ENCODE peak calls at places on chromosomes 3 and 15, in six cellular contexts. One of them, this sample, is unnamed.
A peak's percentile ranks its signal among the peaks of the same experiment; 100 is the strongest.

GRCh38 chr3:104943931-104944330 is 422.8 kb upstream of the ALCAM start:
- DNase-seq in fibroblast of villous mesenchyme: peak; percentile 13
- DNase-seq in osteoblast: no peak
- DNase-seq in psoas muscle: no peak
- DNase-seq in Peyer's patch: no peak
- DNase-seq in mucosa of descending colon: no peak
- DNase-seq in this sample: peak; percentile 43

GRCh38 chr3:139953131-139953910 is 18.3 kb downstream of the CLSTN2 start:
- DNase-seq in psoas muscle: no peak
- DNase-seq in Peyer's patch: no peak
- DNase-seq in fibroblast of villous mesenchyme: no peak
- DNase-seq in osteoblast: no peak
- DNase-seq in mucosa of descending colon: no peak
- DNase-seq in this sample: no peak

GRCh38 chr15:68603951-68604350 is 25.2 kb downstream of the CORO2B start:
- DNase-seq in osteoblast: no peak
- DNase-seq in psoas muscle: no peak
- DNase-seq in Peyer's patch: no peak
- DNase-seq in mucosa of descending colon: no peak
- DNase-seq in fibroblast of villous mesenchyme: no peak
- DNase-seq in this sample: no peak

GRCh38 chr3:134028486-134029255 is 1.1 kb downstream of the SLCO2A1 start:
- DNase-seq in mucosa of descending colon: no peak
- DNase-seq in osteoblast: no peak
- DNase-seq in Peyer's patch: no peak
- DNase-seq in fibroblast of villous mesenchyme: no peak
- DNase-seq in psoas muscle: no peak
- DNase-seq in this sample: no peak

GRCh38 chr3:72338082-72338941 is 509.9 kb downstream of the SHQ1 start:
- DNase-seq in Peyer's patch: no peak
- DNase-seq in mucosa of descending colon: no peak
- DNase-seq in fibroblast of villous mesenchyme: no peak
- DNase-seq in osteoblast: peak; percentile 89
- DNase-seq in psoas muscle: no peak
- DNase-seq in this sample: peak; percentile 68

GRCh38 chr15:63038926-63039673 is 3.4 kb upstream of the TPM1 start:
- DNase-seq in Peyer's patch: no peak
- DNase-seq in mucosa of descending colon: no peak
- DNase-seq in osteoblast: peak; percentile 90
- DNase-seq in psoas muscle: no peak
- DNase-seq in fibroblast of villous mesenchyme: peak; percentile 66
- DNase-seq in this sample: no peak

GRCh38 chr3:185422677-185423076 is 59.7 kb downstream of the MAP3K13 start:
- DNase-seq in mucosa of descending colon: no peak
- DNase-seq in osteoblast: no peak
- DNase-seq in psoas muscle: no peak
- DNase-seq in Peyer's patch: no peak
- DNase-seq in fibroblast of villous mesenchyme: no peak
- DNase-seq in this sample: no peak

GRCh38 chr3:165837058-165837525 is at the start of gene BCHE:
- DNase-seq in psoas muscle: peak; percentile 50
- DNase-seq in osteoblast: no peak
- DNase-seq in Peyer's patch: no peak
- DNase-seq in fibroblast of villous mesenchyme: peak; percentile 10
- DNase-seq in mucosa of descending colon: no peak
- DNase-seq in this sample: peak; percentile 76

GRCh38 chr3:60890226-60890625 is 361.0 kb downstream of the FHIT start:
- DNase-seq in osteoblast: no peak
- DNase-seq in Peyer's patch: no peak
- DNase-seq in fibroblast of villous mesenchyme: no peak
- DNase-seq in mucosa of descending colon: no peak
- DNase-seq in psoas muscle: no peak
- DNase-seq in this sample: no peak

GRCh38 chr3:50607271-50608091 is 4.1 kb downstream of the CISH start:
- DNase-seq in Peyer's patch: no peak
- DNase-seq in psoas muscle: peak; percentile 67
- DNase-seq in osteoblast: peak; percentile 58
- DNase-seq in mucosa of descending colon: peak; percentile 58
- DNase-seq in fibroblast of villous mesenchyme: no peak
- DNase-seq in this sample: no peak

GRCh38 chr15:100770781-100771584 is 108.6 kb upstream of the ALDH1A3 start:
- DNase-seq in osteoblast: peak; percentile 68
- DNase-seq in Peyer's patch: no peak
- DNase-seq in psoas muscle: peak; percentile 18
- DNase-seq in mucosa of descending colon: no peak
- DNase-seq in fibroblast of villous mesenchyme: no peak
- DNase-seq in this sample: no peak

GRCh38 chr3:43153189-43154083 is 47.6 kb upstream of the POMGNT2 start:
- DNase-seq in mucosa of descending colon: peak; percentile 72
- DNase-seq in osteoblast: no peak
- DNase-seq in Peyer's patch: no peak
- DNase-seq in fibroblast of villous mesenchyme: peak; percentile 55
- DNase-seq in psoas muscle: peak; percentile 82
- DNase-seq in this sample: peak; percentile 96

GRCh38 chr15:62306851-62307504 is 141.9 kb upstream of the C2CD4B start:
- DNase-seq in psoas muscle: no peak
- DNase-seq in Peyer's patch: no peak
- DNase-seq in mucosa of descending colon: no peak
- DNase-seq in fibroblast of villous mesenchyme: peak; percentile 76
- DNase-seq in osteoblast: peak; percentile 79
- DNase-seq in this sample: peak; percentile 83

GRCh38 chr15:71635735-71636134 is 174.6 kb upstream of the NR2E3 start:
- DNase-seq in Peyer's patch: no peak
- DNase-seq in mucosa of descending colon: no peak
- DNase-seq in osteoblast: no peak
- DNase-seq in psoas muscle: no peak
- DNase-seq in fibroblast of villous mesenchyme: no peak
- DNase-seq in this sample: no peak

GRCh38 chr15:64985382-64986033 is 4.2 kb downstream of the SPG21 start:
- DNase-seq in Peyer's patch: no peak
- DNase-seq in fibroblast of villous mesenchyme: peak; percentile 71
- DNase-seq in mucosa of descending colon: no peak
- DNase-seq in psoas muscle: no peak
- DNase-seq in osteoblast: peak; percentile 74
- DNase-seq in this sample: peak; percentile 34

GRCh38 chr3:127464642-127465041 is 125.9 kb downstream of the TPRA1 start:
- DNase-seq in osteoblast: peak; percentile 53
- DNase-seq in fibroblast of villous mesenchyme: no peak
- DNase-seq in psoas muscle: no peak
- DNase-seq in Peyer's patch: no peak
- DNase-seq in mucosa of descending colon: no peak
- DNase-seq in this sample: no peak

GRCh38 chr3:159032311-159032710 is 230.5 kb downstream of the MFSD1 start:
- DNase-seq in Peyer's patch: no peak
- DNase-seq in psoas muscle: no peak
- DNase-seq in fibroblast of villous mesenchyme: no peak
- DNase-seq in mucosa of descending colon: no peak
- DNase-seq in osteoblast: peak; percentile 30
- DNase-seq in this sample: peak; percentile 49

GRCh38 chr3:126365351-126366274 is 8.4 kb upstream of the KLF15 start:
- DNase-seq in osteoblast: peak; percentile 66
- DNase-seq in psoas muscle: peak; percentile 16
- DNase-seq in Peyer's patch: no peak
- DNase-seq in mucosa of descending colon: peak; percentile 39
- DNase-seq in fibroblast of villous mesenchyme: no peak
- DNase-seq in this sample: no peak

GRCh38 chr3:149479621-149480325 is 5.3 kb downstream of the TM4SF4 start:
- DNase-seq in mucosa of descending colon: no peak
- DNase-seq in osteoblast: peak; percentile 59
- DNase-seq in Peyer's patch: no peak
- DNase-seq in psoas muscle: no peak
- DNase-seq in fibroblast of villous mesenchyme: peak; percentile 32
- DNase-seq in this sample: no peak

GRCh38 chr3:13612829-13613228 is 63.9 kb downstream of the FBLN2 start:
- DNase-seq in osteoblast: peak; percentile 70
- DNase-seq in mucosa of descending colon: no peak
- DNase-seq in psoas muscle: peak; percentile 85
- DNase-seq in fibroblast of villous mesenchyme: peak; percentile 55
- DNase-seq in Peyer's patch: no peak
- DNase-seq in this sample: peak; percentile 51

GRCh38 chr15:41930221-41930866 is 36.5 kb upstream of the SPTBN5 start:
- DNase-seq in osteoblast: peak; percentile 95
- DNase-seq in psoas muscle: peak; percentile 76
- DNase-seq in mucosa of descending colon: peak; percentile 71
- DNase-seq in Peyer's patch: no peak
- DNase-seq in fibroblast of villous mesenchyme: peak; percentile 95
- DNase-seq in this sample: peak; percentile 96

GRCh38 chr3:138397983-138398382 is 36.4 kb upstream of the ESYT3 start:
- DNase-seq in mucosa of descending colon: no peak
- DNase-seq in Peyer's patch: no peak
- DNase-seq in osteoblast: no peak
- DNase-seq in psoas muscle: no peak
- DNase-seq in fibroblast of villous mesenchyme: no peak
- DNase-seq in this sample: no peak
- TF ChIP-seq CTCF in mucosa of descending colon: no peak
- TF ChIP-seq CTCF in Peyer's patch: no peak
- TF ChIP-seq CTCF in osteoblast: peak; percentile 37
- TF ChIP-seq CTCF in psoas muscle: no peak
- TF ChIP-seq CTCF in fibroblast of villous mesenchyme: peak; percentile 25
- TF ChIP-seq CTCF in this sample: no peak

GRCh38 chr3:19888428-19889152 is 45.4 kb downstream of the EFHB start:
- DNase-seq in Peyer's patch: no peak
- DNase-seq in psoas muscle: no peak
- DNase-seq in mucosa of descending colon: no peak
- DNase-seq in osteoblast: no peak
- DNase-seq in fibroblast of villous mesenchyme: peak; percentile 25
- DNase-seq in this sample: no peak
- H3K4me3 ChIP-seq in Peyer's patch: peak overlapping the region; percentile 24
- H3K4me3 ChIP-seq in psoas muscle: peak overlapping the region; percentile 36
- H3K4me3 ChIP-seq in mucosa of descending colon: no peak overlapping the region
- H3K4me3 ChIP-seq in osteoblast: peak overlapping the region; percentile 23
- H3K4me3 ChIP-seq in fibroblast of villous mesenchyme: peak overlapping the region; percentile 22
- H3K4me3 ChIP-seq in this sample: peak overlapping the region; percentile 16

DNA sequence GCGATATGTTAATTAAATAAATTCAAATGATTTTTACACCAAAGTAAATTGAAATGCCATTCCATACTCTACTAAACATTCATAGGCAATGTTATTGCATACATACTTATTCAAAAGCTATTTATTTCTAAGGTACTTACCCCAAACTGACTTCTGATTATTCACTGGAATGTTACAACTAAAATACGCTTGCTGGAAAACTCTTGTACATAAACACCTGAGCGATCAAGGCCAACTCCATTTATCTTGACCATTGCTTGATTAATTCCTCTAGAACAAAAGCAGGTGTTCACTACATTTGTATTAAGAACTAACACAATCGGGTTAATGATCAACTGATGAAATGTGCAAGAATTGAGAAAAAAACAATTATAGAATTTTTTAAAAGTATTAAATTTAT is at the start of gene SERPINI2:
- DNase-seq in fibroblast of villous mesenchyme: no peak
- DNase-seq in mucosa of descending colon: no peak
- DNase-seq in osteoblast: no peak
- DNase-seq in Peyer's patch: no peak
- DNase-seq in psoas muscle: no peak
- DNase-seq in this sample: no peak
- TF ChIP-seq CTCF in fibroblast of villous mesenchyme: no peak
- TF ChIP-seq CTCF in mucosa of descending colon: no peak
- TF ChIP-seq CTCF in osteoblast: no peak
- TF ChIP-seq CTCF in Peyer's patch: no peak
- TF ChIP-seq CTCF in psoas muscle: no peak
- TF ChIP-seq CTCF in this sample: no peak

DNA sequence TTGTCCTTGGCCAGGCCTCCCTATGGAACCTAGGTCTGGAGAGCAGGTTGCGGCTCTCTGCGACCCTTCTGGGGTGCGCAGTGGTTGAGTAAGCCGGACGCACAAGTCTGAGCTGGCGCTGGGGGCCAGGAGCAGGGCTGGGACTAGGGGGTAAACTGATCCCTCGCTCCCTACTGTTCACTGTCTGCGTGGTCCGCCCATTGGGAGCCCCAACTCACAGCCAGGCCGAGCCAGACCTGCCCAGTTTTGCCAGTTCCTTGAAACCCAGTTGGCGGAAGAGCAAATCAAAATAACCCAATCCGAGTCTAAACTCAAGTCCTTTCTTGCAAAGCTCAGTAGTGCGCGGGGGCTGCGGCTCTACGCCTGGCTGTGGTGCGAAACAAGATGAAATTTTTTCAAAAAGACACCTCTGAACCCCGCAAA is 17.5 kb downstream of the RGMA start:
- DNase-seq in psoas muscle: peak; percentile 58
- DNase-seq in Peyer's patch: no peak
- DNase-seq in mucosa of descending colon: no peak
- DNase-seq in osteoblast: no peak
- DNase-seq in fibroblast of villous mesenchyme: no peak
- DNase-seq in this sample: peak; percentile 36
- H3K4me3 ChIP-seq in psoas muscle: peak overlapping the region; percentile 87
- H3K4me3 ChIP-seq in Peyer's patch: peak overlapping the region; percentile 12
- H3K4me3 ChIP-seq in mucosa of descending colon: no peak overlapping the region
- H3K4me3 ChIP-seq in osteoblast: peak overlapping the region; percentile 68
- H3K4me3 ChIP-seq in fibroblast of villous mesenchyme: peak overlapping the region; percentile 50
- H3K4me3 ChIP-seq in this sample: peak overlapping the region; percentile 64

GRCh38 chr3:40242638-40243037 is 66.9 kb upstream of the EIF1B start:
- DNase-seq in psoas muscle: no peak
- DNase-seq in mucosa of descending colon: no peak
- DNase-seq in fibroblast of villous mesenchyme: no peak
- DNase-seq in osteoblast: no peak
- DNase-seq in Peyer's patch: no peak
- DNase-seq in this sample: no peak

GRCh38 chr3:40237892-40238571 is 71.5 kb upstream of the EIF1B start:
- DNase-seq in osteoblast: no peak
- DNase-seq in mucosa of descending colon: no peak
- DNase-seq in fibroblast of villous mesenchyme: peak; percentile 13
- DNase-seq in psoas muscle: no peak
- DNase-seq in Peyer's patch: no peak
- DNase-seq in this sample: peak; percentile 30

GRCh38 chr3:40237159-40237558 is 72.3 kb upstream of the EIF1B start:
- DNase-seq in fibroblast of villous mesenchyme: no peak
- DNase-seq in Peyer's patch: no peak
- DNase-seq in psoas muscle: no peak
- DNase-seq in osteoblast: no peak
- DNase-seq in mucosa of descending colon: no peak
- DNase-seq in this sample: no peak

GRCh38 chr3:40243056-40243455 is 66.5 kb upstream of the EIF1B start:
- DNase-seq in osteoblast: no peak
- DNase-seq in mucosa of descending colon: no peak
- DNase-seq in psoas muscle: no peak
- DNase-seq in Peyer's patch: no peak
- DNase-seq in fibroblast of villous mesenchyme: no peak
- DNase-seq in this sample: no peak

GRCh38 chr3:40240921-40241320 is 68.6 kb upstream of the EIF1B start:
- DNase-seq in osteoblast: no peak
- DNase-seq in fibroblast of villous mesenchyme: no peak
- DNase-seq in psoas muscle: no peak
- DNase-seq in Peyer's patch: no peak
- DNase-seq in mucosa of descending colon: no peak
- DNase-seq in this sample: no peak
- TF ChIP-seq CTCF in osteoblast: no peak
- TF ChIP-seq CTCF in fibroblast of villous mesenchyme: no peak
- TF ChIP-seq CTCF in psoas muscle: no peak
- TF ChIP-seq CTCF in Peyer's patch: no peak
- TF ChIP-seq CTCF in mucosa of descending colon: no peak
- TF ChIP-seq CTCF in this sample: no peak

DNA sequence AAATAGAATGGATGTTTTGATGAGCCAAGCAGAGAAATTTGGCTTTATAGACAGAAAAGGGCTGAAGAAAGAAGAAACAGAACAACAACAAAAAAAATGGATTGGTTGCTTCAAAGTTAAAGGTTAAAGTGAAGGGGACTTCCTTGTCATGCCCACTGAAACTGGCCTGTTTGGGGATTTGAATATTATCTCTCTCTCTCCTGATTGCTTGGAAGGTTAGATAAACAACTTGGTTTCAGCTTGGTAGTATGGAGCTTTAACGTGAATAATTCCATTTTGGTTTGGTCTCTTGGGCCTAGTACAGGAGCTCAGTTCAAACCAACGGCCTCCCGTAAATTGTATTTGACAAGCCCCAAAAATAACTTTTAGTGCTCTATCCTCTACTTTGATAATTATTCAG is 70.8 kb upstream of the MBNL1 start:
- DNase-seq in Peyer's patch: no peak
- DNase-seq in psoas muscle: no peak
- DNase-seq in mucosa of descending colon: no peak
- DNase-seq in fibroblast of villous mesenchyme: no peak
- DNase-seq in osteoblast: no peak
- DNase-seq in this sample: no peak
- H3K4me3 ChIP-seq in Peyer's patch: no peak overlapping the region
- H3K4me3 ChIP-seq in psoas muscle: peak overlapping the region; percentile 62
- H3K4me3 ChIP-seq in mucosa of descending colon: no peak overlapping the region
- H3K4me3 ChIP-seq in fibroblast of villous mesenchyme: no peak overlapping the region
- H3K4me3 ChIP-seq in osteoblast: no peak overlapping the region
- H3K4me3 ChIP-seq in this sample: no peak overlapping the region

This sample was measured in fibroblast of mammary gland.